ENCODE peak calls at places on chromosomes 1 and 21, in ten cellular contexts. Q is transverse colon; O is AG04450; N is right cardiac atrium; F is IMR-90; G is GM23248; R is ovary; E is brain microvascular endothelial cell; L is CD4-positive, alpha-beta T cell; V is WERI-Rb-1. W is an unnamed sample.

GRCh38 chr21:36909901-36910561 is 56.4 kb downstream of the HLCS start:
- DNase-seq in Q (no peak), O (peak), N (no peak), F (peak), G (peak), R (no peak), E (peak), L (no peak), V (no peak), W (peak)

GRCh38 chr21:27233514-27233913 is 266.6 kb upstream of the ADAMTS5 start:
- DNase-seq in Q (no peak), O (no peak), N (no peak), F (no peak), G (no peak), R (no peak), E (no peak), L (no peak), V (no peak), W (no peak)

GRCh38 chr1:150162862-150163706 is 13.4 kb downstream of the PLEKHO1 start:
- DNase-seq in Q (peak), O (peak), N (peak), F (peak), G (peak), R (peak), E (peak), L (no peak), V (peak), W (peak)

GRCh38 chr1:63877816-63878215 is 104.0 kb downstream of the ROR1 start:
- DNase-seq in Q (no peak), O (no peak), N (no peak), F (peak), G (peak), R (no peak), E (peak), L (no peak), V (no peak), W (peak)

GRCh38 chr1:25816112-25816718 is 3.5 kb upstream of the MTFR1L start:
- DNase-seq in Q (no peak), O (no peak), N (no peak), F (no peak), G (no peak), R (no peak), E (no peak), L (no peak), V (no peak), W (no peak)

GRCh38 chr1:203536981-203537455 is 43.1 kb downstream of the OPTC start:
- DNase-seq in Q (peak), O (peak), N (no peak), F (peak), G (peak), R (no peak), E (peak), L (no peak), V (no peak), W (no peak)

GRCh38 chr21:41950941-41951408 is 2.8 kb downstream of the C2CD2 start:
- DNase-seq in Q (no peak), O (no peak), N (peak), F (no peak), G (no peak), R (peak), E (no peak), L (no peak), V (peak), W (no peak)

GRCh38 chr1:8113257-8114220 is 87.4 kb upstream of the ERRFI1 start:
- DNase-seq in Q (no peak), O (no peak), N (no peak), F (no peak), G (peak), R (no peak), E (no peak), L (no peak), V (peak), W (no peak)

GRCh38 chr1:32197837-32198236 is 2.6 kb upstream of the CCDC28B start:
- DNase-seq in Q (no peak), O (no peak), N (no peak), F (no peak), G (no peak), R (no peak), E (no peak), L (no peak), V (no peak), W (no peak)

GRCh38 chr1:32199717-32200072 is 700 bp upstream of the CCDC28B start:
- DNase-seq in Q (no peak), O (no peak), N (peak), F (peak), G (peak), R (peak), E (no peak), L (no peak), V (no peak), W (no peak)

GRCh38 chr1:32198237-32199042 is 2.0 kb upstream of the CCDC28B start:
- DNase-seq in Q (no peak), O (no peak), N (peak), F (no peak), G (no peak), R (no peak), E (no peak), L (no peak), V (no peak), W (no peak)

GRCh38 chr1:32200226-32201010 is at the start of gene CCDC28B:
- DNase-seq in Q (peak), O (no peak), N (peak), F (peak), G (peak), R (peak), E (peak), L (peak), V (peak), W (no peak)

DNA sequence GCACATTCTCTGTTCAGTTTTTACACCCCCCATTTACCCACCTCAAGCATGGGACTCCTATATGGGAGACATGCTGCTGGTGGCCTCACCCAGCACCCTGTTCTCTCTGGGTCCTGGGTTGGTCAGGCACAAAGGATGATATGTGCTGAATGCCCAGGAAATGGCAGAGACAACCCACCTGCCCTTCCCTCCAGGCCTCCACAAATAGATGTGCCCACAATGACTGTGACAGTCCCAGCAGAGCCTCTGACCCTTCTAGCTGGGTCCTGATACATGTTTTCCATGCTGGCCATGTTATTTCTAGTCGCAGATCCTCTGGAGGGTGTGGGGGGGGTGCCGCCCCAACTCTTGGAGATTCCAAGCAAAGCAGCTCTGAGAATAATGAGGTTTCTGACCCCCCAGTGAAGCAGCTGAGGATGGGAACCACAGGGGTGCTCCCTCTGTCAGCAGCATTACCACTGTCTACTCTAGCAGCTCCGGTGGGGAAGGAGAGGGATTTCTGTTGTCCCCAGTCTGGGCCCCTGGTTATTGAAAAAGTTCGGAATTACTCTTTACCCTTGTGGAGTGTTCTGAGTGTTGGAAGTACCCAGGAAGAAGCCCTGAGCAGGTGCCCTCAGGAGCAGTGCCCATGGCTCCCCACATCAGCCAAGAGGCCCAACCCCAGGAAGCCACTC is 1.2 kb upstream of the CCDC28B start:
- DNase-seq in Q (no peak), O (no peak), N (peak), F (no peak), G (no peak), R (no peak), E (no peak), L (no peak), V (no peak), W (no peak)
- H3K27ac ChIP-seq in Q (peak), O (peak), N (peak), F (peak), G (peak), R (peak), E (no peak), L (peak), V (no peak), W (no peak)

DNA sequence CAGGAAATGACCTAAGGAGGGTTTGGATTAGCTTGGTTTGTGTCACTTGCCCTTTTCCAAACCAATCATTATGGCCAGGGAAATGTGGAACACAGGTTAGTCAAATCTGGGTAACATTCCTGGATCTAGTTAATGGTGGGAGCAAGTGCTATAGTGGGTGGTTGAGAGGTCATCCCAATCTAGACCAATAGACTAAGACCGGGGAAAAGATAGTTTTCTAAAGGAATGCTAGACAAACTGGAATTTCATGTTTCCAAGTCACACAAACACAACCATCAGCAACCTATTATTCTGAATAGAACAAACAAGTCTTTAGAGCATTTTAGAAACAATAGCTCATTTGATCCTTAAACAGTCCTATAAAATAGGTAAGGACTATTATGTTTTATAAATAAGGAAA is 4.3 kb upstream of the MAN1A2 start:
- DNase-seq in Q (no peak), O (no peak), N (no peak), F (no peak), G (no peak), R (no peak), E (no peak), L (no peak), V (no peak), W (no peak)
- H3K27ac ChIP-seq in Q (no peak), O (no peak), N (no peak), F (no peak), G (no peak), R (peak), E (no peak), L (no peak), V (no peak), W (peak)

GRCh38 chr1:162161921-162162550 is 92.5 kb downstream of the NOS1AP start:
- DNase-seq in Q (no peak), O (no peak), N (no peak), F (no peak), G (peak), R (no peak), E (peak), L (no peak), V (no peak), W (no peak)

GRCh38 chr1:162157469-162157868 is 88.0 kb downstream of the NOS1AP start:
- DNase-seq in Q (no peak), O (no peak), N (no peak), F (no peak), G (no peak), R (no peak), E (no peak), L (no peak), V (no peak), W (no peak)

GRCh38 chr1:162159515-162159914 is 90.0 kb downstream of the NOS1AP start:
- DNase-seq in Q (peak), O (no peak), N (no peak), F (no peak), G (no peak), R (no peak), E (no peak), L (no peak), V (peak), W (no peak)

GRCh38 chr1:162153374-162153773 is 83.9 kb downstream of the NOS1AP start:
- DNase-seq in Q (no peak), O (no peak), N (no peak), F (no peak), G (no peak), R (no peak), E (no peak), L (no peak), V (no peak), W (no peak)

GRCh38 chr1:162158624-162159271 is 89.3 kb downstream of the NOS1AP start:
- DNase-seq in Q (no peak), O (no peak), N (no peak), F (no peak), G (no peak), R (no peak), E (no peak), L (no peak), V (no peak), W (no peak)
- H3K27ac ChIP-seq in Q (peak), O (no peak), N (no peak), F (no peak), G (no peak), R (no peak), E (no peak), L (no peak), V (no peak), W (no peak)

GRCh38 chr1:27416387-27417111 is 24.1 kb downstream of the GPR3 start:
- DNase-seq in Q (peak), O (no peak), N (no peak), F (peak), G (peak), R (no peak), E (peak), L (peak), V (peak), W (no peak)

GRCh38 chr1:27413004-27413403 is 20.6 kb downstream of the GPR3 start:
- DNase-seq in Q (no peak), O (no peak), N (no peak), F (no peak), G (no peak), R (no peak), E (no peak), L (no peak), V (no peak), W (no peak)

GRCh38 chr1:27423701-27424100 is 31.3 kb downstream of the GPR3 start:
- DNase-seq in Q (no peak), O (no peak), N (no peak), F (no peak), G (no peak), R (no peak), E (no peak), L (no peak), V (no peak), W (no peak)

GRCh38 chr1:27418326-27418761 is 25.9 kb downstream of the GPR3 start:
- DNase-seq in Q (peak), O (peak), N (peak), F (peak), G (peak), R (no peak), E (peak), L (no peak), V (no peak), W (peak)

GRCh38 chr1:27418786-27419185 is 26.4 kb downstream of the GPR3 start:
- DNase-seq in Q (no peak), O (no peak), N (no peak), F (no peak), G (no peak), R (no peak), E (no peak), L (no peak), V (no peak), W (no peak)
- H3K27ac ChIP-seq in Q (peak), O (peak), N (peak), F (peak), G (peak), R (peak), E (peak), L (no peak), V (no peak), W (peak)

GRCh38 chr1:169106921-169107672 is 607 bp downstream of the ATP1B1 start:
- DNase-seq in Q (peak), O (no peak), N (peak), F (peak), G (peak), R (no peak), E (no peak), L (no peak), V (no peak), W (no peak)
- H3K27ac ChIP-seq in Q (peak), O (peak), N (peak), F (peak), G (peak), R (peak), E (peak), L (no peak), V (peak), W (peak)

GRCh38 chr1:117802546-117803257 is 126.7 kb downstream of the GDAP2 start:
- DNase-seq in Q (no peak), O (no peak), N (no peak), F (peak), G (peak), R (no peak), E (no peak), L (no peak), V (no peak), W (no peak)

DNA sequence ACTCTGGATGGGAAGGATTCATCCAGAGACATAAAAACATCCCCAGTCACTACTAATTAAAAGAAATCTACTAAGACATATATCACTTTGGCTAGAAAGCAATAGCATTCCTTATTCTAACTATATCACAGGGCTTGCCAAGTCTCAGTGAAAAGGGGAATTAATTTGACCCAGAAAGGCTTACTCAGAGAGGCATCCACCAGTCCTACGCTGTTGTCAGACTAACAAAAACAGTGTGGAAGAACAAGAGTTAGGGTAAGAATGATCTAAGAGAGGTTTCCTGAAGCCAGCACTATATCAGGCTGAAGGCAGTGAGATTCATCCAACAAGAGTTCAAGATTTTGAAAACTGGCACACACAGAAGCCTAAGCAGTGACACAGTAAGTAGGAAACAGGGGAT is 126.1 kb downstream of the GDAP2 start:
- DNase-seq in Q (no peak), O (no peak), N (no peak), F (peak), G (peak), R (no peak), E (no peak), L (no peak), V (no peak), W (no peak)
- H3K27ac ChIP-seq in Q (no peak), O (no peak), N (no peak), F (no peak), G (no peak), R (no peak), E (no peak), L (no peak), V (no peak), W (no peak)